ENCODE peak calls at places on chromosomes 16 and 17, in five cellular contexts. D, B, J, T and F are unnamed samples.

GRCh38 chr17:66713533-66714042 is 121.3 kb upstream of the CACNG5 start:
- ATAC-seq in D (no peak), B (no peak), J (no peak), T (no peak), F (no peak)

GRCh38 chr16:10521681-10522274 is 58.6 kb downstream of the EMP2 start:
- ATAC-seq in D (peak), B (peak), J (peak), T (peak), F (peak)

GRCh38 chr16:8806272-8806983 is 8.8 kb downstream of the PMM2 start:
- ATAC-seq in D (no peak), B (no peak), J (no peak), T (no peak), F (no peak)

GRCh38 chr16:4081035-4081434 is 35.2 kb downstream of the ADCY9 start:
- ATAC-seq in D (no peak), B (peak), J (no peak), T (no peak), F (no peak)

GRCh38 chr17:76868669-76869208 is 535 bp downstream of the MGAT5B start:
- ATAC-seq in D (peak), B (no peak), J (no peak), T (no peak), F (peak)

GRCh38 chr16:90023078-90023447 is 3.8 kb upstream of the DBNDD1 start:
- ATAC-seq in D (no peak), B (peak), J (no peak), T (no peak), F (peak)

GRCh38 chr17:16215965-16216316 is 607 bp upstream of the NCOR1 start:
- ATAC-seq in D (no peak), B (peak), J (peak), T (peak), F (no peak)

GRCh38 chr16:11401161-11402050 is 56.1 kb downstream of the RMI2 start:
- ATAC-seq in D (no peak), B (peak), J (no peak), T (peak), F (no peak)

GRCh38 chr16:66609139-66609510 is 4.6 kb downstream of the CMTM3 start:
- ATAC-seq in D (no peak), B (no peak), J (no peak), T (no peak), F (no peak)

GRCh38 chr16:4240624-4241023 is 1.3 kb downstream of the SRL start:
- ATAC-seq in D (no peak), B (no peak), J (no peak), T (no peak), F (no peak)

GRCh38 chr16:1474796-1475551 is at the start of gene CLCN7:
- ATAC-seq in D (peak), B (peak), J (peak), T (peak), F (peak)

GRCh38 chr16:53510704-53511070 is 7.7 kb upstream of the AKTIP start:
- ATAC-seq in D (peak), B (peak), J (no peak), T (no peak), F (no peak)

GRCh38 chr16:68358951-68359350 is 48.1 kb downstream of the PRMT7 start:
- ATAC-seq in D (no peak), B (no peak), J (no peak), T (no peak), F (no peak)

GRCh38 chr16:55832788-55833583 is at the start of gene CES1:
- ATAC-seq in D (no peak), B (peak), J (peak), T (peak), F (peak)
- H3K4me3 ChIP-seq in D (no peak), B (no peak), J (no peak), T (peak), F (peak)

GRCh38 chr16:19115148-19116021 is 1.6 kb downstream of the ITPRIPL2 start:
- ATAC-seq in D (no peak), B (no peak), J (no peak), T (no peak), F (no peak)

GRCh38 chr16:19116711-19117449 is 3.1 kb downstream of the ITPRIPL2 start:
- ATAC-seq in D (no peak), B (no peak), J (no peak), T (no peak), F (no peak)

GRCh38 chr16:19118938-19119431 is 5.2 kb downstream of the ITPRIPL2 start:
- ATAC-seq in D (peak), B (peak), J (peak), T (peak), F (peak)

GRCh38 chr16:19123535-19124178 is 9.9 kb downstream of the ITPRIPL2 start:
- ATAC-seq in D (no peak), B (peak), J (no peak), T (no peak), F (no peak)

GRCh38 chr16:19119564-19119963 is 5.8 kb downstream of the ITPRIPL2 start:
- ATAC-seq in D (peak), B (peak), J (peak), T (no peak), F (no peak)
- H3K4me3 ChIP-seq in D (peak), B (no peak), J (peak), T (peak), F (peak)

GRCh38 chr17:43784068-43784467 is 3.8 kb downstream of the CFAP97D1 start:
- ATAC-seq in D (no peak), B (no peak), J (no peak), T (no peak), F (no peak)
- H3K4me3 ChIP-seq in D (no peak), B (no peak), J (no peak), T (no peak), F (no peak)

DNA sequence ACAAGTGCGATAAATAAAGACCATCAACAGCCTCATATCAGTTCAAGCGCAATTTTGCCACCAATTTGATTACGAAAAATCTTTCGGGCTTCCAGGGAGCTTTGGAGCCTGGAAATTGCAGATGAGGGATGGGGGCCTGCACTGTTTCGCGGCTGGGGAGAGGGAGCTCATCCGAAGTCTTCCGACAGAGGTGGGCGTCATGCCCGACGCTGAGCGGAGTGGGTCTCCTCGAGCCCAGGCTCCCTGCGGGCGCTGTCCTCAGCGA is 115.9 kb upstream of the SMURF2 start:
- ATAC-seq in D (no peak), B (no peak), J (no peak), T (no peak), F (no peak)
- H3K4me3 ChIP-seq in D (no peak), B (peak), J (no peak), T (peak), F (peak)

DNA sequence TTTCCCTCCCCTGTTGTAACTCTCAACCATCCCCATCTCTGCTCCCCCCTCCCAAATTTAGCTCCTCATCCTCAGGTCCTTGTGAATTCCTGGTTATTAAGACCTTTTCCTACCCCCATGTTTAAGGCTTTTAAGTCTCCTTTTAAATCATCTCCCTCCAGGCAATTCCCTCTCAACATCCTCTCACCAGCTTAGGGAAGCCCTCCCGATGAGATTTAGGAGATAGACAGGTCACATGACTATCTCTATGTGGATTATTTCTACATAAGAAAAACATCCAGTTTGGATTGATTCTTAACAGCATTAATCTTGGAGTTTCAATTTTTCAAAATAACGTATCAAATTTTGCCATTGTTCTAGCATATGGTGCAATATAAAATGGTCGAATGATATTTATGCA is 12.5 kb upstream of the WSB1 start:
- ATAC-seq in D (no peak), B (no peak), J (no peak), T (no peak), F (no peak)
- H3K4me3 ChIP-seq in D (no peak), B (no peak), J (no peak), T (no peak), F (no peak)